ENCODE peak calls at places on chromosomes 2 and 18, in ten cellular contexts. Q, T, D, P, S, W, N, J, C and F are unnamed samples.

GRCh38 chr2:152716805-152717241 is 438 bp downstream of the PRPF40A start:
- DNase-seq in P (no peak), Q (peak; percentile 2), N (peak; percentile 6), D (no peak), T (no peak), W (peak; percentile 45), J (no peak), C (no peak), S (peak; percentile 25), F (peak; percentile 24)

GRCh38 chr18:63683890-63684289 is 18.9 kb upstream of the SERPINB11 start:
- DNase-seq in W (no peak), C (no peak), J (no peak), S (no peak), N (no peak), D (no peak), Q (no peak), P (no peak), T (no peak), F (no peak)

GRCh38 chr2:72109291-72109690 is 38.4 kb downstream of the CYP26B1 start:
- DNase-seq in D (no peak), S (no peak), W (no peak), Q (no peak), C (no peak), T (no peak), J (no peak), P (no peak), N (no peak), F (no peak)

GRCh38 chr2:74499269-74499939 is at the start of gene LBX2:
- DNase-seq in T (no peak), N (no peak), P (no peak), Q (no peak), J (no peak), W (no peak), C (no peak), S (peak; percentile 41), D (no peak), F (no peak)

GRCh38 chr18:74840492-74841167 is 243.0 kb downstream of the ZNF407 start:
- DNase-seq in W (no peak), S (no peak), J (no peak), D (peak; percentile 42), P (peak; percentile 24), T (no peak), N (no peak), Q (no peak), C (peak; percentile 62), F (no peak)

GRCh38 chr18:74899554-74899953 is 301.9 kb downstream of the ZNF407 start:
- DNase-seq in D (no peak), S (no peak), P (no peak), C (no peak), N (peak; percentile 39), Q (no peak), T (no peak), W (no peak), J (no peak), F (peak; percentile 71)

GRCh38 chr2:241096979-241097378 is 5.1 kb downstream of the MTERF4 start:
- DNase-seq in S (no peak), T (peak; percentile 86), J (no peak), P (no peak), N (no peak), C (no peak), W (no peak), Q (no peak), D (no peak), F (no peak)

GRCh38 chr18:2846638-2847340 is at the start of gene EMILIN2:
- DNase-seq in J (peak; percentile 94), P (no peak), T (no peak), N (no peak), Q (peak; percentile 23), D (no peak), S (peak; percentile 48), C (peak; percentile 19), W (peak; percentile 35), F (no peak)

GRCh38 chr2:73436019-73436418 is 50.4 kb downstream of the ALMS1 start:
- DNase-seq in T (no peak), C (no peak), D (no peak), S (no peak), N (no peak), Q (no peak), P (no peak), J (no peak), W (no peak), F (no peak)

GRCh38 chr2:26033270-26033768 is 565 bp upstream of the RAB10 start:
- DNase-seq in P (peak; percentile 64), S (no peak), D (no peak), J (no peak), T (no peak), W (peak; percentile 84), Q (no peak), N (peak; percentile 84), C (peak; percentile 82), F (peak; percentile 95)

GRCh38 chr2:238989484-238989883 is 141.6 kb downstream of the TWIST2 start:
- DNase-seq in W (no peak), S (no peak), D (no peak), J (no peak), C (no peak), Q (no peak), T (no peak), P (no peak), N (no peak), F (no peak)

GRCh38 chr2:47767880-47768609 is 14.9 kb upstream of the MSH6 start:
- DNase-seq in W (peak; percentile 54), J (peak; percentile 71), Q (peak; percentile 24), P (no peak), T (no peak), D (no peak), C (peak; percentile 38), N (peak; percentile 61), S (peak; percentile 67), F (peak; percentile 17)

GRCh38 chr2:28801726-28802125 is 8.9 kb upstream of the SPDYA start:
- DNase-seq in Q (no peak), W (no peak), T (no peak), J (no peak), S (no peak), C (peak; percentile 22), D (no peak), P (no peak), N (no peak), F (no peak)